ENCODE peak calls at places on chromosomes 1 and 21, in five cellular contexts. A is nucleus accumbens, V is HT-29, Q is pancreas, F is GM13976. P is an unnamed sample.

GRCh38 chr1:24015226-24016210 is 35.4 kb upstream of the SRSF10 start:
- DNase-seq in A (no peak), V (peak), Q (no peak), F (no peak), P (peak)

GRCh38 chr1:226526801-226527595 is 21.6 kb upstream of the STUM start:
- DNase-seq in A (no peak), V (peak), Q (peak), F (no peak), P (no peak)

GRCh38 chr1:215789981-215790380 is 222.9 kb downstream of the KCTD3 start:
- DNase-seq in A (no peak), V (no peak), Q (no peak), F (no peak), P (no peak)

GRCh38 chr21:44263221-44263671 is 1.5 kb upstream of the DNMT3L start:
- DNase-seq in A (no peak), V (no peak), Q (no peak), F (no peak), P (no peak)

GRCh38 chr1:233638513-233638912 is 24.6 kb downstream of the KCNK1 start:
- DNase-seq in A (no peak), V (no peak), Q (no peak), F (no peak), P (no peak)

GRCh38 chr21:28427356-28428022 is 565.2 kb downstream of the LTN1 start:
- DNase-seq in A (no peak), V (no peak), Q (no peak), F (no peak), P (no peak)

GRCh38 chr1:145847827-145848226 is 2.4 kb downstream of the NUDT17 start:
- DNase-seq in A (no peak), V (no peak), Q (no peak), F (no peak), P (no peak)

GRCh38 chr1:227938911-227939790 is 8.6 kb downstream of the WNT9A start:
- DNase-seq in A (no peak), V (no peak), Q (peak), F (no peak), P (no peak)

GRCh38 chr1:4797429-4797828 is 143.0 kb downstream of the AJAP1 start:
- DNase-seq in A (no peak), V (no peak), Q (no peak), F (peak), P (no peak)

GRCh38 chr1:212914789-212915188 is 35.6 kb upstream of the VASH2 start:
- DNase-seq in A (no peak), V (no peak), Q (no peak), F (no peak), P (no peak)

GRCh38 chr1:111769517-111770146 is 13.9 kb downstream of the DDX20 start:
- DNase-seq in A (peak), V (peak), Q (peak), F (peak), P (no peak)

GRCh38 chr1:198679535-198680173 is 40.8 kb downstream of the PTPRC start:
- DNase-seq in A (no peak), V (no peak), Q (no peak), F (no peak), P (no peak)

GRCh38 chr1:74467786-74468377 is 44.5 kb downstream of the LRRC53 start:
- DNase-seq in A (no peak), V (no peak), Q (no peak), F (no peak), P (no peak)

GRCh38 chr1:236164273-236164672 is 21.9 kb downstream of the GPR137B start:
- DNase-seq in A (no peak), V (no peak), Q (peak), F (no peak), P (no peak)

GRCh38 chr1:107551491-107551890 is 410.7 kb downstream of the NTNG1 start:
- DNase-seq in A (no peak), V (no peak), Q (no peak), F (no peak), P (no peak)

GRCh38 chr1:90850925-90851710 is 134.0 kb upstream of the BARHL2 start:
- DNase-seq in A (peak), V (no peak), Q (peak), F (peak), P (peak)

GRCh38 chr1:201882665-201883132 is 6.0 kb upstream of the SHISA4 start:
- DNase-seq in A (no peak), V (no peak), Q (no peak), F (peak), P (peak)

P was measured in BJ.